ENCODE peak calls at places on chromosomes 12 and 14, in eight cellular contexts. O is AG10803; I is stimulated activated CD4-positive, alpha-beta T cell treated with anti-CD3 and anti-CD28 coated beads, Interleukin-15, amount 100 ng/mL, for 1 hour; P is brain microvascular endothelial cell; K is AG08395; V is ecto neural progenitor cell; W is cardiac septum; R is fibroblast of pulmonary artery. H is an unnamed sample.

GRCh38 chr12:2397356-2398045 is 344.7 kb downstream of the CACNA1C start:
- DNase-seq in K (no peak), P (no peak), O (no peak), W (no peak), R (no peak), I (no peak), V (no peak), H (no peak)

GRCh38 chr12:30796508-30796780 is 41.7 kb upstream of the CAPRIN2 start:
- DNase-seq in V (no peak), K (peak; percentile 71), R (peak; percentile 66), I (no peak), O (peak; percentile 46), W (no peak), P (peak; percentile 51), H (no peak)

GRCh38 chr14:79418649-79419415 is 792.5 kb downstream of the DIO2 start:
- DNase-seq in K (no peak), R (no peak), P (no peak), W (no peak), V (no peak), I (no peak), O (no peak), H (no peak)

GRCh38 chr14:77589099-77589498 is 27.3 kb downstream of the SPTLC2 start:
- DNase-seq in O (no peak), R (no peak), V (no peak), K (no peak), P (no peak), I (no peak), W (no peak), H (no peak)

GRCh38 chr12:89038831-89039509 is 313.3 kb downstream of the DUSP6 start:
- DNase-seq in K (no peak), O (no peak), W (no peak), R (no peak), P (no peak), V (no peak), I (no peak), H (no peak)

GRCh38 chr12:123397400-123397799 is 13.5 kb downstream of the KMT5A start:
- DNase-seq in R (no peak), P (no peak), O (peak; percentile 45), K (peak; percentile 38), W (no peak), I (no peak), V (no peak), H (no peak)

GRCh38 chr12:98997-99396 is 32.4 kb downstream of the IQSEC3 start:
- DNase-seq in W (no peak), O (no peak), I (no peak), K (no peak), V (peak; percentile 68), P (no peak), R (no peak), H (no peak)

GRCh38 chr14:37384870-37385596 is 187.3 kb downstream of the MIPOL1 start:
- DNase-seq in P (no peak), V (no peak), W (no peak), R (no peak), I (no peak), K (no peak), O (no peak), H (no peak)

GRCh38 chr12:2372178-2372577 is 319.4 kb downstream of the CACNA1C start:
- DNase-seq in P (no peak), I (no peak), R (no peak), O (no peak), V (peak; percentile 74), K (no peak), W (no peak), H (no peak)

GRCh38 chr12:63967781-63968180 is 123.3 kb downstream of the SRGAP1 start:
- DNase-seq in R (no peak), O (peak; percentile 67), P (no peak), K (no peak), I (no peak), W (no peak), V (no peak), H (no peak)

GRCh38 chr12:75628511-75628910 is 117.1 kb upstream of the KRR1 start:
- DNase-seq in P (no peak), O (no peak), R (no peak), W (no peak), V (no peak), K (no peak), I (no peak), H (no peak)

GRCh38 chr14:94654071-94654974 is 42.1 kb downstream of the SERPINA3 start:
- DNase-seq in W (peak; percentile 33), V (peak; percentile 43), R (peak; percentile 41), I (no peak), O (no peak), K (no peak), P (no peak), H (peak; percentile 31)

GRCh38 chr12:104578453-104578852 is 121.7 kb downstream of the CHST11 start:
- DNase-seq in V (no peak), O (peak; percentile 83), I (no peak), P (peak; percentile 96), W (no peak), K (peak; percentile 87), R (peak; percentile 55), H (no peak)

GRCh38 chr14:74840603-74841030 is 35.3 kb downstream of the PROX2 start:
- DNase-seq in V (no peak), K (no peak), R (no peak), O (no peak), P (no peak), I (no peak), W (no peak), H (no peak)

GRCh38 chr12:105382771-105383632 is 52.5 kb downstream of the C12orf75 start:
- DNase-seq in V (no peak), O (peak; percentile 84), P (peak; percentile 63), R (peak; percentile 86), I (no peak), W (no peak), K (peak; percentile 77), H (no peak)

GRCh38 chr12:11577658-11578260 is 71.7 kb upstream of the ETV6 start:
- DNase-seq in K (peak; percentile 39), I (no peak), V (no peak), O (peak; percentile 17), R (no peak), W (no peak), P (no peak), H (no peak)

GRCh38 chr14:100376751-100377171 is 53.6 kb downstream of the SLC25A47 start:
- DNase-seq in K (no peak), R (no peak), W (no peak), P (no peak), I (no peak), V (no peak), O (peak; percentile 29), H (no peak)